ENCODE peak calls at places on chromosomes 6 and 20, in nine cellular contexts. P is CD8-positive, alpha-beta memory T cell; W is body of pancreas; T is effector memory CD4-positive, alpha-beta T cell; G is right lobe of liver; F is K562; L is psoas muscle; N is cardiac muscle cell; O is aorta. M is an unnamed sample. For H3K4me1, H3K9me3 and H3K27me3, the result is how much of the 10 kb centered on the place peaks cover.

GRCh38 chr6:108582618-108583017 is 21.9 kb downstream of the FOXO3 start:
- DNase-seq in P (no peak), W (no peak), T (no peak), G (no peak), F (no peak), L (no peak), N (no peak), O (no peak), M (no peak)

GRCh38 chr20:3658708-3659491 is 4.3 kb downstream of the GFRA4 start:
- DNase-seq in P (no peak), W (no peak), T (no peak), G (no peak), F (no peak), L (no peak), N (no peak), O (no peak), M (no peak)

GRCh38 chr20:44448753-44449546 is 26.7 kb upstream of the TTPAL start:
- DNase-seq in P (no peak), W (no peak), T (no peak), G (peak), F (peak), L (no peak), N (peak), O (no peak), M (no peak)

GRCh38 chr20:37256286-37256685 is 5.3 kb downstream of the GHRH start:
- DNase-seq in P (no peak), W (no peak), T (no peak), G (no peak), F (no peak), L (no peak), N (no peak), O (no peak), M (no peak)

GRCh38 chr6:5034736-5035135 is 30.9 kb upstream of the RPP40 start:
- DNase-seq in P (no peak), W (no peak), T (no peak), G (no peak), F (no peak), L (no peak), N (no peak), O (no peak), M (no peak)

GRCh38 chr6:26199057-26199772 is 112.0 kb downstream of the HFE start:
- DNase-seq in P (peak), W (peak), T (peak), G (peak), F (peak), L (peak), N (peak), O (peak), M (peak)

GRCh38 chr6:150418825-150419594 is 50.2 kb downstream of the IYD start:
- DNase-seq in P (peak), W (peak), T (peak), G (peak), F (peak), L (peak), N (peak), O (peak), M (peak)

GRCh38 chr6:4941782-4942672 is 61.8 kb downstream of the RPP40 start:
- DNase-seq in P (no peak), W (peak), T (no peak), G (peak), F (peak), L (peak), N (peak), O (no peak), M (no peak)

GRCh38 chr20:61970357-61970756 is 95.3 kb downstream of the TAF4 start:
- DNase-seq in P (no peak), W (no peak), T (no peak), G (no peak), F (no peak), L (no peak), N (no peak), O (no peak), M (no peak)

GRCh38 chr6:80020381-80021120 is 16.1 kb downstream of the TTK start:
- DNase-seq in P (no peak), W (no peak), T (no peak), G (no peak), F (no peak), L (no peak), N (no peak), O (no peak), M (no peak)

GRCh38 chr6:13384506-13384905 is 56.2 kb upstream of the TBC1D7 start:
- DNase-seq in P (no peak), W (no peak), T (no peak), G (no peak), F (no peak), L (no peak), N (no peak), O (no peak), M (no peak)

GRCh38 chr6:127191716-127192115 is 73.2 kb downstream of the RSPO3 start:
- DNase-seq in P (no peak), W (no peak), T (no peak), G (no peak), F (no peak), L (no peak), N (no peak), O (no peak), M (no peak)

DNA sequence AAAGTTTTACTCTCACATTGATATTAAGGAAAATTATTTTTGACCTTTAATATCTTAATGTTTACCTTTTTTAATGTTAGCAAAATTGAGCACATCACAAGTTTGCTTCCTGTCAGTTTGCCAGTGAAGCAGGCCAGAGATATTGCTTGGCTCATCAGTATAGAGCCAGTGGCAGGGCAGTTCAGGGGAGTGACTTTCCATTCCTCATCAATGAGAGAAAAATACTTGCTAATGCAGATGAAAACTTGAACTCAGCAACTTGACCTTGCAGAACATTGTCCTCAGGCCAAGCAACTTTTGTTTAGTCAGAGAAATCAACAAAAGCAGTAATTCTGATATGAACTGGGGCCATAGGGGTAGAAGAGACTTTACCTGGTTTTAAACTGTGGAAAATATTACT is 6.9 kb downstream of the TAB2 start:
- DNase-seq in P (no peak), W (no peak), T (no peak), G (no peak), F (no peak), L (no peak), N (no peak), O (no peak), M (no peak)
- H3K4me1 ChIP-seq in P (half or more), W (half or more), T (under half), G (under half), F (under half), L (half or more), N (half or more), O (under half), M (half or more)

GRCh38 chr20:347640-348484 is 951 bp downstream of the NRSN2 start:
- DNase-seq in P (peak), W (peak), T (peak), G (peak), F (peak), L (peak), N (peak), O (peak), M (peak)
- H3K9me3 ChIP-seq in P (under half), W (under half), T (under half), G (under half), F (under half), L (under half), N (under half), O (under half), M (under half)

GRCh38 chr6:32843979-32844838 is at the start of gene PSMB8:
- DNase-seq in P (peak), W (peak), T (peak), G (peak), F (peak), L (peak), N (peak), O (peak), M (peak)
- H3K27me3 ChIP-seq in P (under half), W (under half), T (under half), G (under half), F (under half), L (under half), N (half or more), O (under half), M (under half)

DNA sequence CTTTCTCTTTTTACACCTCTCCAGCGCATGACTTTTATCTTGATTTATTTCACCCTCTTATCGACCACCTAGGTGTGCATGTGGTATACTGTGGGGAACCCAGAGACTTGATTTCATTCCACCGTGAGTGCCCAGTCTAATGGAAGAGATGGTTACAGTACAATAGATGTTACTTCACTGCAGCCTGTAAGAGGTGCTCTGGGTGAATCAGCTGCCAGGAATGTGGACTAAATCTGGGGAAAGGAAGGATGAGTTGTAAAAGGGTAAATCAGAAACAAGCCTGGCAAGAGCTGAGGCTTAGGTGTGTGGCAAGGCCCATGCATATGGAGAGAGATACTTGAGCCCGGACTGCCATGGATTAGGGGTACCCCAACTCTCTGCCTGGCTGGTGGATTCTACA is 7.4 kb downstream of the STK35 start:
- DNase-seq in P (no peak), W (no peak), T (no peak), G (no peak), F (no peak), L (no peak), N (peak), O (no peak), M (no peak)
- H3K4me1 ChIP-seq in P (half or more), W (half or more), T (under half), G (under half), F (under half), L (half or more), N (under half), O (under half), M (half or more)

GRCh38 chr20:51220293-51220706 is 197.4 kb upstream of the KCNG1 start:
- DNase-seq in P (peak), W (peak), T (peak), G (peak), F (peak), L (peak), N (peak), O (no peak), M (peak)
- H3K9me3 ChIP-seq in P (under half), W (under half), T (under half), G (under half), F (under half), L (under half), N (under half), O (under half), M (under half)

GRCh38 chr6:30444451-30444742 is 44.9 kb upstream of the HLA-E start:
- DNase-seq in P (no peak), W (no peak), T (no peak), G (no peak), F (no peak), L (no peak), N (no peak), O (no peak), M (no peak)
- H3K27me3 ChIP-seq in P (half or more), W (under half), T (under half), G (under half), F (under half), L (half or more), N (half or more), O (under half), M (half or more)

DNA sequence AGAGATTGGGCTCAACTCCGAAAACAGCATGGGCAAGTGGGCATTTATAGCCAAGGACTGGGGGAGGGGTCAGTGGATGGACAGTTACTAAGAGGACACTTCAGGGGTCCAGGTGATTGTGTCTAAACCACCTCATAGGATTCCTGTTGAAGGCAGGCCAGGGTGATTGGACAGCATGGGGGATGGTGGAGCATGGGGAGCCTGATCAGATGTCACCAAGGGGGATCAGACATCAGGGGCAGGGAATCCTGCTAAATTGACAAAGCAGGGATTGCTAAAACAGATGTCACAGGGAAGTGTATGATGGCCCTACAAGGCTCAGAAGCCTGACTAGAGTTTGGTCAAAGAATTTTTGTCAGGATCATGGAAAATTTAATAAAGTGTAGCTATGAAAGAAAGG is 2.4 kb upstream of the PYGB start:
- DNase-seq in P (no peak), W (no peak), T (no peak), G (no peak), F (no peak), L (no peak), N (no peak), O (no peak), M (no peak)
- H3K4me1 ChIP-seq in P (under half), W (under half), T (under half), G (under half), F (under half), L (under half), N (under half), O (under half), M (under half)

DNA sequence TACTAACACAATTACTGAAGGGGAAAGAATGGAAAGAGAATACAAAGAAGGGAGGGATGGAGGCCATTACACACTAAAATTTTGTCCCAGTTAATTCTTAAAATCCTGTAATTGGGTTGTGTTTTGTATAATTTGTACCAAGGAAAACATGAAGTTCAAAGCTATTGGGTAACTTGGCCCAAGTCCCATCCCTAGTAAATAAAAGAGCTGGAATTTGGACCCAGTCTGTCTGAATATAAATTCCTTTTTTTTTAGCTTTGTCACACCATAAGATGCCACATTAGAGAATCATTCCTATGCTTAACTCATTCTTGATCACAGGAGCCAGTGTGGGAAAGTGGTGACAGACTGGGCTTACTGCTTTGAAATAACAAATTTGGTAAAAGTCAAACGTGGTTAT is 66.8 kb upstream of the CBLN4 start:
- DNase-seq in P (no peak), W (no peak), T (no peak), G (no peak), F (no peak), L (no peak), N (no peak), O (no peak), M (no peak)
- H3K9me3 ChIP-seq in P (under half), W (under half), T (under half), G (under half), F (under half), L (under half), N (under half), O (under half), M (under half)

M was measured in left ventricle myocardium inferior.